ENCODE peak calls at places on chromosomes 2 and 18, in four cellular contexts. D, K, Y and T are unnamed samples.

GRCh38 chr18:44286049-44286448 is 394.6 kb upstream of the SETBP1 start:
- DNase-seq in D (no peak), K (no peak), Y (no peak), T (no peak)

GRCh38 chr2:145652992-145653545 is 1133.2 kb upstream of the ZEB2 start:
- DNase-seq in D (no peak), K (no peak), Y (peak), T (no peak)

GRCh38 chr2:241514545-241514944 is 6.2 kb upstream of the STK25 start:
- DNase-seq in D (no peak), K (no peak), Y (peak), T (no peak)

GRCh38 chr2:121877366-121877765 is 121.9 kb downstream of the TSN start:
- DNase-seq in D (no peak), K (no peak), Y (no peak), T (no peak)

GRCh38 chr2:1546901-1547300 is 133.6 kb downstream of the TPO start:
- DNase-seq in D (peak), K (no peak), Y (no peak), T (no peak)

GRCh38 chr2:106261871-106262321 is 67.8 kb upstream of the UXS1 start:
- DNase-seq in D (no peak), K (no peak), Y (no peak), T (no peak)

GRCh38 chr2:36450466-36451196 is 95.1 kb downstream of the CRIM1 start:
- DNase-seq in D (no peak), K (no peak), Y (peak), T (peak)

GRCh38 chr2:170766693-170767092 is 3.5 kb upstream of the ERICH2 start:
- DNase-seq in D (no peak), K (no peak), Y (no peak), T (peak)

GRCh38 chr2:96207778-96208143 is 866 bp downstream of the STARD7 start:
- DNase-seq in D (no peak), K (no peak), Y (no peak), T (no peak)

GRCh38 chr2:214543386-214543955 is 132.6 kb downstream of the VWC2L start:
- DNase-seq in D (no peak), K (no peak), Y (peak), T (no peak)

GRCh38 chr18:3140342-3140741 is 79.4 kb downstream of the MYOM1 start:
- DNase-seq in D (no peak), K (no peak), Y (no peak), T (no peak)

GRCh38 chr2:113175101-113175628 is 1.4 kb downstream of the PSD4 start:
- DNase-seq in D (no peak), K (no peak), Y (no peak), T (no peak)

GRCh38 chr2:100739735-100740432 is 80.1 kb upstream of the NPAS2 start:
- DNase-seq in D (peak), K (no peak), Y (no peak), T (no peak)

GRCh38 chr2:183696028-183696427 is 571.8 kb downstream of the NUP35 start:
- DNase-seq in D (no peak), K (no peak), Y (no peak), T (no peak)

GRCh38 chr2:39024833-39025232 is 96.0 kb downstream of the SOS1 start:
- DNase-seq in D (no peak), K (peak), Y (peak), T (no peak)

GRCh38 chr2:152396051-152396511 is 61.1 kb downstream of the FMNL2 start:
- DNase-seq in D (no peak), K (no peak), Y (peak), T (no peak)

GRCh38 chr2:106990307-106990706 is 104.3 kb upstream of the ST6GAL2 start:
- DNase-seq in D (no peak), K (no peak), Y (peak), T (no peak)

GRCh38 chr2:158091647-158092046 is 10.0 kb upstream of the UPP2 start:
- DNase-seq in D (no peak), K (no peak), Y (no peak), T (no peak)

GRCh38 chr2:30305235-30305634 is 73.9 kb downstream of the LBH start:
- DNase-seq in D (no peak), K (no peak), Y (peak), T (no peak)

GRCh38 chr2:26692814-26693286 is 328 bp downstream of the KCNK3 start:
- DNase-seq in D (no peak), K (peak), Y (peak), T (no peak)

GRCh38 chr18:9526458-9526857 is 51.1 kb downstream of the RALBP1 start:
- DNase-seq in D (no peak), K (no peak), Y (no peak), T (no peak)

GRCh38 chr2:172995323-172996244 is 80.1 kb upstream of the MAP3K20 start:
- DNase-seq in D (no peak), K (peak), Y (peak), T (peak)

GRCh38 chr2:106181064-106181463 is 13.0 kb downstream of the UXS1 start:
- DNase-seq in D (no peak), K (no peak), Y (no peak), T (no peak)

GRCh38 chr2:237689569-237690131 is 62.3 kb downstream of the LRRFIP1 start:
- DNase-seq in D (no peak), K (no peak), Y (no peak), T (no peak)

GRCh38 chr18:79794851-79795250 is 2.9 kb upstream of the KCNG2 start:
- DNase-seq in D (no peak), K (no peak), Y (no peak), T (no peak)

GRCh38 chr2:119487434-119488244 is 36.6 kb downstream of the SCTR start:
- DNase-seq in D (no peak), K (peak), Y (no peak), T (peak)

GRCh38 chr18:46899274-46899948 is 17.9 kb downstream of the PIAS2 start:
- DNase-seq in D (no peak), K (no peak), Y (peak), T (no peak)

GRCh38 chr2:198321522-198322088 is 517.2 kb downstream of the PLCL1 start:
- DNase-seq in D (no peak), K (no peak), Y (no peak), T (no peak)

GRCh38 chr2:6896930-6897759 is 19.6 kb downstream of the RSAD2 start:
- DNase-seq in D (peak), K (peak), Y (peak), T (peak)

GRCh38 chr2:162833345-162833744 is 5.2 kb downstream of the KCNH7 start:
- DNase-seq in D (no peak), K (no peak), Y (no peak), T (no peak)

GRCh38 chr2:205245001-205245400 is 437.3 kb upstream of the NRP2 start:
- DNase-seq in D (no peak), K (no peak), Y (no peak), T (no peak)

GRCh38 chr2:138997849-138998517 is 217.8 kb upstream of the NXPH2 start:
- DNase-seq in D (no peak), K (no peak), Y (no peak), T (no peak)

GRCh38 chr18:67318651-67319050 is 197.9 kb downstream of the DSEL start:
- DNase-seq in D (no peak), K (no peak), Y (peak), T (no peak)

GRCh38 chr2:41998201-41998781 is 49.5 kb upstream of the PKDCC start:
- DNase-seq in D (no peak), K (no peak), Y (no peak), T (no peak)

GRCh38 chr2:213147550-213147949 is 3.9 kb downstream of the IKZF2 start:
- DNase-seq in D (no peak), K (no peak), Y (no peak), T (no peak)

GRCh38 chr2:213149949-213150314 is 1.5 kb downstream of the IKZF2 start:
- DNase-seq in D (no peak), K (no peak), Y (no peak), T (no peak)

GRCh38 chr2:213148572-213149331 is 2.7 kb downstream of the IKZF2 start:
- DNase-seq in D (no peak), K (no peak), Y (no peak), T (no peak)

GRCh38 chr2:213150315-213150951 is 979 bp downstream of the IKZF2 start:
- DNase-seq in D (no peak), K (no peak), Y (peak), T (no peak)

DNA sequence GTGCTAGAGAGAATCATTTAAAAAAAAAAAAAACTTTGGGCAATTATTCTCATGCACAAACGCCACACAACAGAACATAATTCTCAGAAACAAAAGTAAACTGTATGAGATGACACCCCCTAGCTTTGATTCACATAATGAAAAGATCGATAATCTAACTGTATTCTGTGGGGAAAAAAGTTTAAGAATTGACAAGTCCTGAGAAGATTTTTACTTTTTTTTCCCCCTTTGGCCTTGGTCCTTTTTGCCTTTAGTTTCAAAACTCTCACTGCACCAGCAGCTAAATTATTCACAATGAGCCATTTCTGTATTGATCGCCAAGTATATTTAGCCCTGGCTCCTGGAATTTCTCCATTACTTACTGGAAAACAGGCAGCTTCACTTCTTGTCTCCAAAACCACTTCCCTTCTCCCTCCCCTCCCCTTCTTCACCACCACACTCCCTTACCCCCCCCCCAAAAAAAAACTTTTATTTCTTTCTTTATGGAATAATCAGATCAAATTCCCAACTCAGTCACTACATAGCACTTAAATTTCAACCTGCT is 2.0 kb downstream of the IKZF2 start:
- DNase-seq in D (no peak), K (no peak), Y (peak), T (no peak)
- TF ChIP-seq MAZ in D (no peak), K (no peak), Y (no peak), T (no peak)

DNA sequence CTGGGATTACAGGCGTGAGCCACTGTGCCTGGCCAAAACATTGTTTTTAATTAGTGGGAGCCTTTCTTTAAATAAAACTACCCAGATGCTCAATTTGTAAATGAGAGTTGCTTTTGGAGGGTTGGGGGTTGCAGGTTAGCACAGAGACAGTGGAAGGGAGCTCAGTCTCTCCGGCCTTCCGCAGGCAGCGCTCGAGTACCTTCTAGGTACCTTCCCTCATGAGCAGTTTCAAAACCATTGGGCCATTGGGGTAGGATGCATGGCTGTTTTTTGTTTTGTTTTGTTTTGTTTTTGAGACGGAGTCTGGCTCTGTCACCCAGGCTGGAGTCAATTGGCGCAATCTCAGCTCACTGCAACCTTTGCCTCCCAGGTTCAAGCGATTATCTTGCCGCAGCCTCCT is 19.0 kb downstream of the SLC66A3 start:
- DNase-seq in D (no peak), K (no peak), Y (no peak), T (no peak)
- TF ChIP-seq MAZ in D (no peak), K (no peak), Y (no peak), T (no peak)

GRCh38 chr2:226796012-226796839 is 3.4 kb downstream of the IRS1 start:
- DNase-seq in D (no peak), K (no peak), Y (peak), T (no peak)

GRCh38 chr2:226797289-226797988 is 2.2 kb downstream of the IRS1 start:
- DNase-seq in D (no peak), K (no peak), Y (peak), T (no peak)

GRCh38 chr2:226797989-226798421 is 1.6 kb downstream of the IRS1 start:
- DNase-seq in D (no peak), K (no peak), Y (peak), T (no peak)

GRCh38 chr2:226795281-226796011 is 4.2 kb downstream of the IRS1 start:
- DNase-seq in D (no peak), K (no peak), Y (peak), T (no peak)

DNA sequence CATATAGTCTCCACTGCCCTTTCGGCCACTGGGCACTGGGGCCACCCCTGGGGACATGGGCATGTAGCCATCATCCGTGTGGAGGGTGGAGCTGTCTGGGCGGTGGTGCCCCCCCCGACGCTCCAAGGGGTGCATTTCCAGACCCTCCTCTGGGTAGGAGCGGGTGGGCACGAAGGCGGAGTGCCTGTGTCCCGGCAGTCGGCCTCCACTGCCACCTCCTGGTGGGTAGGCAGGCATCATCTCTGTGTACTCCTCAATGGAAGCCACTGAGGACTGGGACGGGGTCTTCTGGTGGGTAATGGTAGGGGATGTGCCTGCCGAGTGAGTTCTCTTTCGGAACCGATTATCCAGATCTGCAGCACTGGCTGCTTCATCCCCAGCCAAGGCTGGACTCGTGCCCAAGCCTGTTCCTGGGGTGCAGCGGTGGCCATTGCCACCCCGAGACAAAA is 2.8 kb downstream of the IRS1 start:
- DNase-seq in D (no peak), K (no peak), Y (peak), T (no peak)
- TF ChIP-seq MAZ in D (no peak), K (no peak), Y (no peak), T (no peak)

DNA sequence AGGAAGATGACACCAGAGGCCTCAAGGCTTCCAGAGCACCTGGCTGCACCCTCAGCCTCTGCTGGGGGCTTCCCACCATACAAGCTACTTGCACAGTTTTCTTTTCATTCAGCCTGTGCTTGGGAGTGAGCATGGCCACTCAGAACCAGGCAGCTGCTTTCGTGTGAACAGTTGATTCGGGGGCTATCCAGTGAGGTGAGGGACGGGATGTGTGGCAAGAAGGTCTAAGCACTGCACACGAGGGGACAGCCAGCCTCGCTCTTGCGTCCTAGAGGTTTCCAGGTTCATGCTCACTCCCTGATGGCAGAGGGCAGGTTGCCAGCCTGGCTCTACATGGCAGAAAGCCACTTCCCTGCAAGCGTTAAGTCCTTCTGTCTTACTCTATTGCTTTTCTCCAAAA is 146.2 kb downstream of the MBP start:
- DNase-seq in D (no peak), K (no peak), Y (no peak), T (no peak)
- TF ChIP-seq MAZ in D (no peak), K (no peak), Y (no peak), T (no peak)

GRCh38 chr18:45353530-45353929 is 261.7 kb upstream of the SLC14A2 start:
- DNase-seq in D (no peak), K (peak), Y (no peak), T (no peak)
- TF ChIP-seq MAZ in D (no peak), K (no peak), Y (no peak), T (no peak)

GRCh38 chr18:10878703-10879102 is 270.7 kb downstream of the PIEZO2 start:
- DNase-seq in D (no peak), K (no peak), Y (no peak), T (no peak)
- TF ChIP-seq MAZ in D (no peak), K (no peak), Y (no peak), T (no peak)

GRCh38 chr2:137969418-137969765 is 5.1 kb downstream of the HNMT start:
- DNase-seq in D (no peak), K (peak), Y (peak), T (no peak)
- TF ChIP-seq MAZ in D (no peak), K (no peak), Y (no peak), T (no peak)